ENCODE peak calls at places on chromosome 20, in four cellular contexts. V is right lobe of liver, I is endothelial cell of umbilical vein, H is tibial nerve. M is an unnamed sample.

GRCh38 chr20:57022306-57022705 is 244.1 kb downstream of the BMP7 start:
- DNase-seq in V (no peak), I (no peak), H (no peak), M (no peak)

GRCh38 chr20:24165336-24166126 is 177.0 kb upstream of the GGTLC1 start:
- DNase-seq in V (no peak), I (peak), H (no peak), M (no peak)

GRCh38 chr20:57450419-57450818 is 59.2 kb downstream of the RBM38 start:
- DNase-seq in V (no peak), I (no peak), H (no peak), M (peak)

GRCh38 chr20:10357974-10358373 is 76.0 kb downstream of the MKKS start:
- DNase-seq in V (no peak), I (peak), H (no peak), M (no peak)

GRCh38 chr20:8116067-8116811 is 15.8 kb upstream of the PLCB1 start:
- DNase-seq in V (no peak), I (peak), H (no peak), M (no peak)

GRCh38 chr20:17565164-17565845 is 4.6 kb upstream of the DSTN start:
- DNase-seq in V (no peak), I (no peak), H (no peak), M (no peak)

GRCh38 chr20:8589956-8590355 is 457.9 kb downstream of the PLCB1 start:
- DNase-seq in V (no peak), I (peak), H (no peak), M (no peak)

GRCh38 chr20:2798814-2799213 is 1.6 kb downstream of the CPXM1 start:
- DNase-seq in V (no peak), I (no peak), H (no peak), M (no peak)

GRCh38 chr20:273884-274283 is 16.4 kb downstream of the DEFB132 start:
- DNase-seq in V (no peak), I (no peak), H (no peak), M (no peak)

GRCh38 chr20:32440069-32440757 is 82.1 kb downstream of the ASXL1 start:
- DNase-seq in V (peak), I (no peak), H (no peak), M (peak)

GRCh38 chr20:11368965-11369711 is 548.6 kb upstream of the BTBD3 start:
- DNase-seq in V (no peak), I (no peak), H (no peak), M (no peak)

GRCh38 chr20:1979116-1979778 is 14.6 kb downstream of the PDYN start:
- DNase-seq in V (no peak), I (no peak), H (no peak), M (peak)

GRCh38 chr20:2162125-2162822 is 60.6 kb downstream of the STK35 start:
- DNase-seq in V (no peak), I (no peak), H (no peak), M (no peak)

GRCh38 chr20:23143098-23143497 is 57.0 kb upstream of the CD93 start:
- DNase-seq in V (peak), I (peak), H (no peak), M (peak)

GRCh38 chr20:44032583-44033138 is 118.0 kb downstream of the TOX2 start:
- DNase-seq in V (peak), I (no peak), H (no peak), M (peak)
- TF ChIP-seq POLR2A in V (no peak), I (no peak), H (no peak), M (no peak)

GRCh38 chr20:35739294-35740163 is 2.5 kb downstream of the RBM39 start:
- DNase-seq in V (no peak), I (peak), H (no peak), M (no peak)
- TF ChIP-seq CTCF in V (peak), I (peak), H (no peak), M (no peak)

GRCh38 chr20:53609501-53610445 is 16.1 kb upstream of the ZNF217 start:
- DNase-seq in V (no peak), I (peak), H (no peak), M (peak)
- TF ChIP-seq POLR2A in V (no peak), I (no peak), H (no peak), M (no peak)

GRCh38 chr20:50569864-50570836 is 60.0 kb downstream of the PTPN1 start:
- DNase-seq in V (no peak), I (peak), H (no peak), M (no peak)
- TF ChIP-seq CTCF in V (peak), I (peak), H (no peak), M (no peak)

GRCh38 chr20:36542019-36542488 is 735 bp downstream of the MYL9 start:
- DNase-seq in V (no peak), I (peak), H (no peak), M (no peak)
- TF ChIP-seq POLR2A in V (no peak), I (no peak), H (no peak), M (no peak)

GRCh38 chr20:4722571-4722970 is 862 bp downstream of the PRND start:
- DNase-seq in V (no peak), I (no peak), H (no peak), M (no peak)

GRCh38 chr20:4720121-4720976 is 1.4 kb upstream of the PRND start:
- DNase-seq in V (peak), I (peak), H (peak), M (peak)

GRCh38 chr20:4719190-4719589 is 2.5 kb upstream of the PRND start:
- DNase-seq in V (no peak), I (no peak), H (no peak), M (no peak)

GRCh38 chr20:4721719-4722118 is at the start of gene PRND:
- DNase-seq in V (no peak), I (no peak), H (no peak), M (no peak)

GRCh38 chr20:4720977-4721349 is 746 bp upstream of the PRND start:
- DNase-seq in V (no peak), I (no peak), H (no peak), M (no peak)
- TF ChIP-seq CTCF in V (no peak), I (no peak), H (no peak), M (no peak)